ENCODE peak calls at places on chromosomes 4 and X, in five cellular contexts. One of them, this sample, is unnamed.
A peak's percentile ranks its signal among the peaks of the same experiment; 100 is the strongest.

GRCh38 chr4:14787894-14788293 is 214.4 kb upstream of the CPEB2 start:
- DNase-seq in left ventricle myocardium inferior: no peak
- DNase-seq in aorta: no peak
- DNase-seq in naive thymus-derived CD8-positive, alpha-beta T cell: no peak
- DNase-seq in cardiac septum: no peak
- DNase-seq in this sample: no peak

GRCh38 chr4:164933244-164933643 is 44.2 kb downstream of the TRIM61 start:
- DNase-seq in left ventricle myocardium inferior: no peak
- DNase-seq in aorta: no peak
- DNase-seq in naive thymus-derived CD8-positive, alpha-beta T cell: no peak
- DNase-seq in cardiac septum: no peak
- DNase-seq in this sample: no peak

GRCh38 chr4:2962099-2962455 is 1.1 kb downstream of the NOP14 start:
- DNase-seq in left ventricle myocardium inferior: no peak
- DNase-seq in aorta: no peak
- DNase-seq in naive thymus-derived CD8-positive, alpha-beta T cell: no peak
- DNase-seq in cardiac septum: no peak
- DNase-seq in this sample: peak; percentile 51

GRCh38 chrX:119094819-119095218 is 22.0 kb downstream of the CT47C1 start:
- DNase-seq in left ventricle myocardium inferior: no peak
- DNase-seq in aorta: no peak
- DNase-seq in naive thymus-derived CD8-positive, alpha-beta T cell: no peak
- DNase-seq in cardiac septum: no peak
- DNase-seq in this sample: no peak

GRCh38 chr4:26069218-26069617 is 155.2 kb downstream of the SMIM20 start:
- DNase-seq in left ventricle myocardium inferior: no peak
- DNase-seq in aorta: no peak
- DNase-seq in naive thymus-derived CD8-positive, alpha-beta T cell: no peak
- DNase-seq in cardiac septum: no peak
- DNase-seq in this sample: no peak

GRCh38 chr4:55742655-55743191 is 76.9 kb upstream of the EXOC1L start:
- DNase-seq in left ventricle myocardium inferior: no peak
- DNase-seq in aorta: no peak
- DNase-seq in naive thymus-derived CD8-positive, alpha-beta T cell: no peak
- DNase-seq in cardiac septum: no peak
- DNase-seq in this sample: no peak

GRCh38 chrX:24148535-24149345 is 789 bp upstream of the ZFX start:
- DNase-seq in left ventricle myocardium inferior: no peak
- DNase-seq in aorta: peak; percentile 60
- DNase-seq in naive thymus-derived CD8-positive, alpha-beta T cell: no peak
- DNase-seq in cardiac septum: no peak
- DNase-seq in this sample: no peak

GRCh38 chr4:1595789-1596325 is 88.3 kb downstream of the FAM53A start:
- DNase-seq in left ventricle myocardium inferior: no peak
- DNase-seq in aorta: peak; percentile 26
- DNase-seq in naive thymus-derived CD8-positive, alpha-beta T cell: no peak
- DNase-seq in cardiac septum: peak; percentile 63
- DNase-seq in this sample: no peak

GRCh38 chr4:59314637-59315036 is 1885.5 kb upstream of the ADGRL3 start:
- DNase-seq in left ventricle myocardium inferior: no peak
- DNase-seq in aorta: no peak
- DNase-seq in naive thymus-derived CD8-positive, alpha-beta T cell: no peak
- DNase-seq in cardiac septum: no peak
- DNase-seq in this sample: no peak

GRCh38 chr4:6179362-6179761 is 21.0 kb downstream of the JAKMIP1 start:
- DNase-seq in left ventricle myocardium inferior: no peak
- DNase-seq in aorta: no peak
- DNase-seq in naive thymus-derived CD8-positive, alpha-beta T cell: no peak
- DNase-seq in cardiac septum: no peak
- DNase-seq in this sample: no peak

GRCh38 chr4:6779667-6780565 is 2.6 kb upstream of the KIAA0232 start:
- DNase-seq in left ventricle myocardium inferior: no peak
- DNase-seq in aorta: no peak
- DNase-seq in naive thymus-derived CD8-positive, alpha-beta T cell: no peak
- DNase-seq in cardiac septum: no peak
- DNase-seq in this sample: no peak

GRCh38 chr4:112182604-112183003 is 37.4 kb downstream of the FAM241A start:
- DNase-seq in left ventricle myocardium inferior: no peak
- DNase-seq in aorta: no peak
- DNase-seq in naive thymus-derived CD8-positive, alpha-beta T cell: no peak
- DNase-seq in cardiac septum: no peak
- DNase-seq in this sample: no peak

GRCh38 chr4:113012776-113013175 is 36.7 kb upstream of the ANK2 start:
- DNase-seq in left ventricle myocardium inferior: no peak
- DNase-seq in aorta: no peak
- DNase-seq in naive thymus-derived CD8-positive, alpha-beta T cell: no peak
- DNase-seq in cardiac septum: no peak
- DNase-seq in this sample: no peak